ENCODE peak calls at places on chromosome 22, in nine cellular contexts. E is esophagus muscularis mucosa, Z is ovary, B is A549, F is IMR-90, V is NB4, A is tibial nerve, P is heart left ventricle, L is H54. H is an unnamed sample.

GRCh38 chr22:37496651-37497599 is 10.7 kb upstream of the MFNG start:
- DNase-seq in E (no peak), Z (no peak), B (peak), F (peak), V (no peak), A (no peak), P (no peak), L (peak), H (no peak)

GRCh38 chr22:43883012-43883661 is 8.7 kb downstream of the PNPLA5 start:
- DNase-seq in E (no peak), Z (peak), B (peak), F (peak), V (peak), A (no peak), P (no peak), L (peak), H (peak)

GRCh38 chr22:17931400-17931825 is 92.9 kb downstream of the MICAL3 start:
- DNase-seq in E (no peak), Z (peak), B (no peak), F (no peak), V (no peak), A (no peak), P (no peak), L (no peak), H (no peak)

GRCh38 chr22:38180841-38181452 is 683 bp downstream of the PLA2G6 start:
- DNase-seq in E (no peak), Z (no peak), B (no peak), F (no peak), V (no peak), A (no peak), P (peak), L (no peak), H (peak)

GRCh38 chr22:47000888-47001287 is 238.4 kb downstream of the TBC1D22A start:
- DNase-seq in E (no peak), Z (no peak), B (no peak), F (no peak), V (no peak), A (no peak), P (no peak), L (no peak), H (no peak)

GRCh38 chr22:29503811-29504372 is 23.9 kb downstream of the NEFH start:
- DNase-seq in E (no peak), Z (peak), B (peak), F (peak), V (peak), A (peak), P (no peak), L (no peak), H (peak)

GRCh38 chr22:40329021-40329456 is 17.3 kb upstream of the ADSL start:
- DNase-seq in E (no peak), Z (no peak), B (no peak), F (no peak), V (no peak), A (no peak), P (no peak), L (no peak), H (no peak)

GRCh38 chr22:30763815-30764686 is 69.4 kb downstream of the OSBP2 start:
- DNase-seq in E (no peak), Z (no peak), B (peak), F (peak), V (peak), A (no peak), P (no peak), L (peak), H (no peak)

GRCh38 chr22:41935015-41935908 is 8.7 kb upstream of the TNFRSF13C start:
- DNase-seq in E (no peak), Z (no peak), B (no peak), F (no peak), V (no peak), A (no peak), P (no peak), L (no peak), H (no peak)

GRCh38 chr22:41936894-41937169 is 10.1 kb downstream of the CENPM start:
- DNase-seq in E (no peak), Z (no peak), B (no peak), F (no peak), V (no peak), A (no peak), P (no peak), L (no peak), H (no peak)

GRCh38 chr22:41943661-41944209 is 3.2 kb downstream of the CENPM start:
- DNase-seq in E (no peak), Z (no peak), B (no peak), F (peak), V (no peak), A (no peak), P (no peak), L (no peak), H (no peak)

GRCh38 chr22:41940853-41941765 is 5.8 kb downstream of the CENPM start:
- DNase-seq in E (no peak), Z (peak), B (peak), F (peak), V (peak), A (peak), P (peak), L (peak), H (peak)

GRCh38 chr22:41939981-41940852 is 6.7 kb downstream of the CENPM start:
- DNase-seq in E (no peak), Z (no peak), B (peak), F (no peak), V (peak), A (no peak), P (no peak), L (no peak), H (peak)
- TF ChIP-seq POLR2A in E (no peak), Z (no peak), B (no peak), F (no peak), V (no peak), A (no peak), P (no peak), L (no peak), H (peak)

DNA sequence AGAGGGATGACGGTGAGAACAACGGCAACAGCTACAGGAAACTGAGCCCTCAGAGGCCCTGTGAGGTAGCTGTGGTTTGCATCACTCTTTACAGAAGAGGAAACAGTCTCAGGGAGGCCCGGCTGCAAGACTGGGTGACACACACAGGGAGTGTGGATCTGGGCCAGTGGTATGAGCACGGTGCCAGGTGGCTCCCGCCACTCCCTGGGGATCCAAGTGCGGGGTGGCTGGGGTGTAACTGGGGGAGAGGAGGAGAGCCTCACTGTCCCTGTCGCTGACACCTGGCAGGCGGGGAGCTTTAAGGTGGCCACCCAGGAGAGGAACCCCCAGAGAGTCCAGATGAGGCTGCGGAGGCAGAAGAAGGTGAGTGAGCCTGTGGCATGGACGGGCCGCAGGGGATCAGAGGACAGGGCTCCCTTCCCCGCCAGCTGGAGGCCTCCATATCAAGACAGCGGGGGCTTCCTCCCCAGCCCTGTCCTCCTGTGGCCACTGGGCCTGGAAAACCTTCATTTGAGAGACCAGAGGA is 5.6 kb downstream of the RGL4 start:
- DNase-seq in E (no peak), Z (peak), B (no peak), F (peak), V (peak), A (no peak), P (no peak), L (no peak), H (peak)
- TF ChIP-seq POLR2A in E (no peak), Z (no peak), B (no peak), F (no peak), V (no peak), A (no peak), P (no peak), L (no peak), H (no peak)

GRCh38 chr22:22156348-22156715 is 88.3 kb upstream of the VPREB1 start:
- DNase-seq in E (no peak), Z (no peak), B (no peak), F (no peak), V (no peak), A (no peak), P (no peak), L (no peak), H (no peak)

GRCh38 chr22:22157500-22157822 is 87.1 kb upstream of the VPREB1 start:
- DNase-seq in E (no peak), Z (no peak), B (no peak), F (no peak), V (no peak), A (no peak), P (no peak), L (no peak), H (no peak)

GRCh38 chr22:22155607-22156006 is 89.0 kb upstream of the VPREB1 start:
- DNase-seq in E (no peak), Z (no peak), B (no peak), F (no peak), V (no peak), A (no peak), P (no peak), L (no peak), H (no peak)

GRCh38 chr22:22158207-22158816 is 86.3 kb upstream of the VPREB1 start:
- DNase-seq in E (no peak), Z (no peak), B (no peak), F (no peak), V (no peak), A (no peak), P (no peak), L (no peak), H (no peak)

DNA sequence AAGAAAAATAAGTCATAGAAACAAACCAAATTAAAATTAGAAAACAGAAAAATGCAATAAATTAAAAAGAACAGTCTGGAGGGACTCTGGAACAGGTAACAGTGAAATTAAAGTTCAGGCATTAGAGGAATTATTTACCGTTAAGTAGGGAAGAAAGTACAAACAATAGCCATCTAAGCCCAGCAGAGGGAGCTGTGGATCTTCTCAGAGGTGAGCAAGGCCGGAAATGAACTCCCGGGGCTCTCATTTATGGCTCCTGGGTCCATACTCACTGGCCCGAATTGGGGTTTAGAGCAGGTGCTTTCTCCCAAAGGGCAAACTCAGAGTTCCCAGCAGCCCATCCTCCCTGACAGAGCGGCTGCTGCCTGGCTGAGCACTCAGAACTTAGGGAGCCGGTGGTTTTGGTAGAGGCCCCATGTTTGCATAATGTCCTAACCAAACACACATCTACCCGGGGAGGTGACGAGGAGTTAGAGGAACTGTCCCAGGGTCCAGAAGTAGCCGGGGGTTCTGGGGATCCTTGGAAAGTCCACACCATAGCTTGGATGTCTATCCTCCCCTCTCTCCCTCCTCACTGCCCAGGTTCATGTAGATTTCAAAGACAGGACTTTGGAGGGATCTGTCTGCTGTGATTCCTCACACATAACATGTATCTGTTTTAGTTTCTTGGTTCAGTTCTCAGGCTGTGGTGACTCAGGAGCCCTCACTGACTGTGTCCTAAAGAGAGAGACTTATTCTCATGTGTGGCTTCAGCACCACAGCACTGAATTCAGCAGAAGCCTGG is 87.7 kb upstream of the VPREB1 start:
- DNase-seq in E (no peak), Z (no peak), B (peak), F (peak), V (peak), A (no peak), P (no peak), L (peak), H (peak)
- TF ChIP-seq POLR2A in E (no peak), Z (no peak), B (no peak), F (no peak), V (no peak), A (no peak), P (no peak), L (no peak), H (no peak)

GRCh38 chr22:20243545-20244249 is 24.4 kb downstream of the RTN4R start:
- DNase-seq in E (no peak), Z (peak), B (peak), F (peak), V (peak), A (no peak), P (peak), L (peak), H (peak)
- TF ChIP-seq POLR2A in E (no peak), Z (no peak), B (no peak), F (no peak), V (peak), A (no peak), P (no peak), L (peak), H (no peak)

GRCh38 chr22:41998361-41999261 is at the start of gene WBP2NL:
- DNase-seq in E (no peak), Z (peak), B (peak), F (peak), V (no peak), A (peak), P (peak), L (no peak), H (peak)
- TF ChIP-seq POLR2A in E (no peak), Z (no peak), B (peak), F (no peak), V (no peak), A (peak), P (no peak), L (no peak), H (peak)